ENCODE peak calls at places on chromosomes 16 and 17, in four cellular contexts. One of them, this sample, is unnamed. For H3K4me1, the result is how much of the 10 kb centered on the place peaks cover.

GRCh38 chr16:17173134-17173729 is 297.5 kb downstream of the XYLT1 start:
- DNase-seq in CD8-positive, alpha-beta T cell: no peak
- DNase-seq in upper lobe of left lung: peak
- DNase-seq in CD8-positive, alpha-beta memory T cell: no peak
- DNase-seq in this sample: no peak

GRCh38 chr17:7260601-7261376 is 1.5 kb downstream of the CLDN7 start:
- DNase-seq in upper lobe of left lung: peak
- DNase-seq in CD8-positive, alpha-beta memory T cell: peak
- DNase-seq in CD8-positive, alpha-beta T cell: no peak
- DNase-seq in this sample: no peak

GRCh38 chr16:14334366-14335105 is 263.4 kb downstream of the MRTFB start:
- DNase-seq in CD8-positive, alpha-beta memory T cell: no peak
- DNase-seq in CD8-positive, alpha-beta T cell: no peak
- DNase-seq in upper lobe of left lung: no peak
- DNase-seq in this sample: no peak

GRCh38 chr17:71378741-71379140 is 742.1 kb upstream of the SOX9 start:
- DNase-seq in CD8-positive, alpha-beta memory T cell: no peak
- DNase-seq in upper lobe of left lung: no peak
- DNase-seq in CD8-positive, alpha-beta T cell: no peak
- DNase-seq in this sample: no peak

GRCh38 chr16:3562914-3563480 is 14.2 kb downstream of the NLRC3 start:
- DNase-seq in CD8-positive, alpha-beta T cell: no peak
- DNase-seq in upper lobe of left lung: no peak
- DNase-seq in CD8-positive, alpha-beta memory T cell: no peak
- DNase-seq in this sample: no peak

GRCh38 chr16:10511829-10512228 is 68.6 kb downstream of the EMP2 start:
- DNase-seq in CD8-positive, alpha-beta memory T cell: no peak
- DNase-seq in upper lobe of left lung: no peak
- DNase-seq in CD8-positive, alpha-beta T cell: no peak
- DNase-seq in this sample: no peak

GRCh38 chr17:47203984-47204721 is 5.0 kb upstream of the MYL4 start:
- DNase-seq in upper lobe of left lung: no peak
- DNase-seq in CD8-positive, alpha-beta memory T cell: peak
- DNase-seq in CD8-positive, alpha-beta T cell: peak
- DNase-seq in this sample: no peak

GRCh38 chr17:48483471-48484131 is 47.2 kb downstream of the HOXB1 start:
- DNase-seq in upper lobe of left lung: no peak
- DNase-seq in CD8-positive, alpha-beta memory T cell: no peak
- DNase-seq in CD8-positive, alpha-beta T cell: no peak
- DNase-seq in this sample: no peak

DNA sequence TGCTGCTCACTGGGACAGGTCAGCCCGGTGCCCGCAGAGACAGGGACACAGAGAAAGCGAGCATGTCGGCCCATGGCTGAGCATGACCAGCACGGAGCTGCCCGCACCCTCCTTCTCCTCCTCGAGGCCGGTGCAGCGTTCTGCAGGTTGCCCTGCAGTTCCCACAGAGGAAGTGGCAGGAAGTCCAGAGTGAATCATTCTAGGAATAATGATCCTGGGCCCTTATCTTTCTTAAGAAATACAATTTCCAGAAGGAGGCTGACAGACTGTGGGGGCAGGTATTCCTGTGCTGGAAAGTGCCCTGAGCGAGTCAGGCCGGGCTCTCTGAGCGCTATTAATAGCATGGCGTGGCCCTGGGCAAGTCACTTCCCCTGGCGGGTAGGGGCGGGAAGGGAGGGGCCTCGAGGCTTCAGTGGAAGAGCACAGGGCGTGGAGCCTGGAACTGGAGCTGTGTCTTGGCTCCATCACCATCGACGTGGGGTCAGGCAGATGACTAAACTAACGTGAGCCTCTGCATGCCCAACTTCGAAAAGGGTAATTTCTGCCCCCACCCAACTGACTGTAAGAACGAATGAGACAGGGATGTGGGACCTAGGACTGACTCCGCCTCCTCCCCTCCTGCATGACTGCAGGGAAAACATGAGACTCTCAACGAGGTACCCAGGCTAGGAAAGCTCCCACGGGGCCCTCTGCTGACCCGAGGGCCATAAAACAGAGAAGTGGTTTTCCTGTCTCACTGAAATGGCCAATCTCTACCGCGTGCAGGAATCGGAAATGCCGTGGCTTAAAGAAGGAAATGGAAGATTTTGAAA is 9.8 kb downstream of the TMEM204 start:
- DNase-seq in CD8-positive, alpha-beta memory T cell: peak
- DNase-seq in upper lobe of left lung: peak
- DNase-seq in CD8-positive, alpha-beta T cell: no peak
- DNase-seq in this sample: no peak
- H3K4me1 ChIP-seq in CD8-positive, alpha-beta memory T cell: half or more
- H3K4me1 ChIP-seq in upper lobe of left lung: half or more
- H3K4me1 ChIP-seq in CD8-positive, alpha-beta T cell: half or more
- H3K4me1 ChIP-seq in this sample: half or more

GRCh38 chr16:84039696-84040095 is 2.9 kb downstream of the SLC38A8 start:
- DNase-seq in CD8-positive, alpha-beta T cell: no peak
- DNase-seq in CD8-positive, alpha-beta memory T cell: no peak
- DNase-seq in upper lobe of left lung: no peak
- DNase-seq in this sample: no peak
- H3K4me3 ChIP-seq in CD8-positive, alpha-beta T cell: no peak
- H3K4me3 ChIP-seq in CD8-positive, alpha-beta memory T cell: no peak
- H3K4me3 ChIP-seq in upper lobe of left lung: no peak
- H3K4me3 ChIP-seq in this sample: no peak

DNA sequence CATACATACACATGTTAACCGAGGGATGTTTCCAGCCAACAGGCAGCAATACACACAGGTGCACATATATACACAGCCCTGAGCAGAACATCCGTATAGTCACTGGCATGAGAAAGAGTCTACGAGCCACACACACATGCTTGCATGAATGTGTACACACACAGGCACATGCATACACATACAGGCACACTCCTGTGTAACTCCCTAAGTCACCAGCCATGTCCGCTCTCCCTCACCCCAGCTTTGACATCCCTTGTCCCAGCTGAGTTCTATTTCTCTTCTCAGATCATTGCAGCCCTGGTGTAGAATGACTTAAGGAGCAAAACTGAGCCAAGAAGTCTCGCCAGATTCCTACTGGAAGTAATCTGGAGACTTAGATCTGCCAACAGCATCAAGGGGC is 13.1 kb downstream of the CDRT4 start:
- DNase-seq in CD8-positive, alpha-beta T cell: no peak
- DNase-seq in CD8-positive, alpha-beta memory T cell: no peak
- DNase-seq in upper lobe of left lung: no peak
- DNase-seq in this sample: no peak
- H3K4me1 ChIP-seq in CD8-positive, alpha-beta T cell: under half
- H3K4me1 ChIP-seq in CD8-positive, alpha-beta memory T cell: under half
- H3K4me1 ChIP-seq in upper lobe of left lung: under half
- H3K4me1 ChIP-seq in this sample: under half

GRCh38 chr17:30318190-30318589 is 15.7 kb downstream of the TMIGD1 start:
- DNase-seq in CD8-positive, alpha-beta T cell: no peak
- DNase-seq in upper lobe of left lung: no peak
- DNase-seq in CD8-positive, alpha-beta memory T cell: no peak
- DNase-seq in this sample: no peak
- H3K4me3 ChIP-seq in CD8-positive, alpha-beta T cell: no peak
- H3K4me3 ChIP-seq in upper lobe of left lung: no peak
- H3K4me3 ChIP-seq in CD8-positive, alpha-beta memory T cell: no peak
- H3K4me3 ChIP-seq in this sample: no peak

GRCh38 chr17:32320847-32321246 is 21.1 kb downstream of the C17orf75 start:
- DNase-seq in CD8-positive, alpha-beta T cell: no peak
- DNase-seq in upper lobe of left lung: no peak
- DNase-seq in CD8-positive, alpha-beta memory T cell: no peak
- DNase-seq in this sample: no peak
- H3K4me1 ChIP-seq in CD8-positive, alpha-beta T cell: under half
- H3K4me1 ChIP-seq in upper lobe of left lung: under half
- H3K4me1 ChIP-seq in CD8-positive, alpha-beta memory T cell: under half
- H3K4me1 ChIP-seq in this sample: under half

DNA sequence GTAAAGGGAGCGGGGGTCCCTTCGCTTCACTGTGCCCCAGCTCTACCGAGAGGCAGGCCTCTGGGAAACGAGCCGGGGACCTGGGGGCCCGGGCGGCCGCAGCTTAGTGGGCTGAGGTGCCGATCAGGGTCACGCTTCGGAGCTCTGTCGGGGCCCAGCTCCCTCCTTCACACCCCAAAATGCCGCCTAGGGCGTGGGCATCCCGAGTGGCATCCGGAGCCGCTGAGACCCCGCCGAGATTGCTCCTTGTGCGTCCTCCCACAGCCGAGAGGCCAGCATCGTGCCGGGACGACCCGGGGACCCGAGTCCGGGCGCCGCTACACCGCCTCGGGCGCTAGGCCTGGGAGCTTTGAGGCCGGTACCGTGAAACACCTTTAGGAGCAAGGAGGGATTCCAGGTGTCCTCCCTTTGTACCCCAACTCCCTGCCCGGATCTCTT is 1.3 kb downstream of the SALL1 start:
- DNase-seq in CD8-positive, alpha-beta T cell: no peak
- DNase-seq in CD8-positive, alpha-beta memory T cell: no peak
- DNase-seq in upper lobe of left lung: no peak
- DNase-seq in this sample: no peak
- H3K4me3 ChIP-seq in CD8-positive, alpha-beta T cell: no peak
- H3K4me3 ChIP-seq in CD8-positive, alpha-beta memory T cell: no peak
- H3K4me3 ChIP-seq in upper lobe of left lung: no peak
- H3K4me3 ChIP-seq in this sample: no peak

GRCh38 chr17:40309938-40310510 is 1.0 kb downstream of the RARA start:
- DNase-seq in upper lobe of left lung: no peak
- DNase-seq in CD8-positive, alpha-beta T cell: no peak
- DNase-seq in CD8-positive, alpha-beta memory T cell: peak
- DNase-seq in this sample: peak

GRCh38 chr17:40310882-40311391 is 2.0 kb downstream of the RARA start:
- DNase-seq in CD8-positive, alpha-beta memory T cell: no peak
- DNase-seq in CD8-positive, alpha-beta T cell: no peak
- DNase-seq in upper lobe of left lung: no peak
- DNase-seq in this sample: peak

GRCh38 chr17:40312893-40313659 is 4.1 kb downstream of the RARA start:
- DNase-seq in CD8-positive, alpha-beta memory T cell: no peak
- DNase-seq in CD8-positive, alpha-beta T cell: no peak
- DNase-seq in upper lobe of left lung: no peak
- DNase-seq in this sample: peak

GRCh38 chr17:40312131-40312731 is 3.3 kb downstream of the RARA start:
- DNase-seq in upper lobe of left lung: no peak
- DNase-seq in CD8-positive, alpha-beta memory T cell: no peak
- DNase-seq in CD8-positive, alpha-beta T cell: no peak
- DNase-seq in this sample: peak

DNA sequence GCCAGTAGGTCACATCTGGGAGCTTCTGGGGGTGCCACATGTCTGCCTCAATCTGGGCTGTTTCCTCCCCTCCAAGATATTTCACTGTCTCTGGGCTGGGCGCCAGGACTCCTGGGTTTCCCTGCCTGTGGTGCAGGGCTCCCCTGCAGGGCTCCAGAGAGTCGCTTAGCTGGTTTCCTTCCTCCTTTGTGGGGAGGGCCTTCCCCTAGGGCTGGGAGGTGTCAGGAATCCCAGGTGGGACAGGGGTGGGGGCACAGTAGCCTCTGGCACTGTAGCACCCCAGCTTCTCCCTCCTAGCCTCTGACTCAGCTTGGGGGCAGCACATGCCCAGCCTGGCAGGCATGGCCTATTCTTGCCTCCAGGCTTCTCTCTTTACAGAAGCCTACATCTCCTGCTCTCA is 2.6 kb downstream of the RARA start:
- DNase-seq in CD8-positive, alpha-beta memory T cell: no peak
- DNase-seq in upper lobe of left lung: peak
- DNase-seq in CD8-positive, alpha-beta T cell: no peak
- DNase-seq in this sample: peak
- H3K4me1 ChIP-seq in CD8-positive, alpha-beta memory T cell: half or more
- H3K4me1 ChIP-seq in upper lobe of left lung: half or more
- H3K4me1 ChIP-seq in CD8-positive, alpha-beta T cell: half or more
- H3K4me1 ChIP-seq in this sample: half or more